ENCODE peak calls at places on chromosomes 11 and 22, in four cellular contexts. P is prostate gland, B is uterus, A is A549. U is an unnamed sample.

GRCh38 chr11:5266609-5267008 is 3.1 kb downstream of the HBE1 start:
- DNase-seq in B (no peak), P (no peak), A (no peak), U (no peak)

GRCh38 chr11:11296434-11296833 is 56.6 kb downstream of the CSNK2A3 start:
- DNase-seq in B (no peak), A (no peak), P (no peak), U (no peak)

GRCh38 chr11:86660011-86660595 is 12.3 kb downstream of the ME3 start:
- DNase-seq in P (no peak), B (no peak), A (no peak), U (no peak)

GRCh38 chr11:18775492-18776292 is 15.9 kb downstream of the PTPN5 start:
- DNase-seq in B (no peak), P (peak; percentile 57), A (peak; percentile 65), U (peak; percentile 38)

GRCh38 chr22:48750826-48751440 is 1076.7 kb downstream of the BRD1 start:
- DNase-seq in B (no peak), A (no peak), P (no peak), U (peak; percentile 24)

GRCh38 chr11:124761301-124762021 is 629 bp downstream of the ESAM start:
- DNase-seq in P (no peak), A (no peak), B (no peak), U (no peak)

GRCh38 chr11:121229495-121229894 is 63.1 kb upstream of the SC5D start:
- DNase-seq in P (no peak), A (no peak), B (no peak), U (no peak)

GRCh38 chr22:50260801-50261614 is 475 bp downstream of the MAPK12 start:
- DNase-seq in P (no peak), B (no peak), A (no peak), U (no peak)

GRCh38 chr11:18485905-18486528 is 30.4 kb downstream of the LDHAL6A start:
- DNase-seq in B (no peak), P (no peak), A (no peak), U (no peak)

GRCh38 chr22:37731804-37732471 is 35.1 kb downstream of the TRIOBP start:
- DNase-seq in P (no peak), A (peak; percentile 31), B (no peak), U (no peak)

GRCh38 chr22:37732699-37733607 is 36.1 kb downstream of the TRIOBP start:
- DNase-seq in B (no peak), A (no peak), P (no peak), U (no peak)

GRCh38 chr22:37735054-37735453 is 38.2 kb downstream of the TRIOBP start:
- DNase-seq in A (peak; percentile 72), P (no peak), B (no peak), U (no peak)

GRCh38 chr22:37734402-37734700 is 37.5 kb downstream of the TRIOBP start:
- DNase-seq in A (no peak), B (no peak), P (no peak), U (no peak)

GRCh38 chr22:37733625-37734401 is 37.0 kb downstream of the TRIOBP start:
- DNase-seq in P (no peak), A (no peak), B (no peak), U (no peak)
- H3K27ac ChIP-seq in P (no peak overlapping the region), A (peak overlapping the region; percentile 74), B (no peak overlapping the region), U (peak overlapping the region; percentile 1)

GRCh38 chr22:25410849-25411248 is 153.6 kb upstream of the GRK3 start:
- DNase-seq in P (no peak), A (no peak), B (no peak), U (no peak)
- H3K27ac ChIP-seq in P (no peak overlapping the region), A (no peak overlapping the region), B (no peak overlapping the region), U (no peak overlapping the region)

DNA sequence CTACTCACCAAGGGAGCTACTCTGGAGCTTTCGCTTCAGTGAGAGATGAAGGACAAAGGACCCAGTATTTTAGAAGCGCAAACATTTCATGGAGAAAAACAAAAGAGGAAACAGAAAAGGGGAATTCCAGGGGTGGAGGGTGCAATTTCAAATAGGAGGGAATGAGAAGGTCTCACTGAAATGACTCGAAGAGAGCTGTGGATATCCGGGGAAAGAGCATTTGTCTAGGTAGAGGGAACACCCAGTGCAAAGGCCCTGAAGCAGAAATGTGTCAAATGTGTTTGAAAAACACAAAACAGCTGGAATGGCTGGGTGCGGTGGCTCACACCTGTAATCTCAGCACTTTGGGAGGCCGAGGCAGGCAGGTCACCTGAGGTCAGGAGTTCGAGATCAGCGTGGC is 2.4 kb downstream of the RPS19BP1 start:
- DNase-seq in B (no peak), A (no peak), P (no peak), U (no peak)
- H3K27ac ChIP-seq in B (no peak overlapping the region), A (no peak overlapping the region), P (no peak overlapping the region), U (no peak overlapping the region)

DNA sequence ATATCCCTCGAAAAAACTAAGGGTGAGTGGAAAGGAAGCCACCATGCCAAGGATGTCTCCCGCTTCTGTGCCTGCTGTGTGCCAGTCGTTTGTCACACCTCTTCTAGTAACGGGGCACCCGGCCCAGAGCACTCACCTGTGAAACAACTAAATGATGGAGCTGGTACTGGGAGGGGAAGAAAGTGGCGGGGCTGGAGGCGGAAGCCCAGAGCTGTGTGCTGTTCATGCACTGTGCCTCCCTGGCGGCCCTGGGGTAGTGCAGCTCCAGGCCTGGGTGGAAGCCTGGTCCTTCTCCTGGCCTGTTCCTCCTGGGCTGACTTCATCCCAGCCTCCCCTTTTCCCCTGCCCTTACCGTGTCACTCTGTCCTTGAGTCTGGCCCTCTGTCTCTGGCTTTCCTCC is 130.2 kb downstream of the CEP164 start:
- DNase-seq in P (no peak), B (no peak), A (no peak), U (no peak)
- H3K27ac ChIP-seq in P (no peak overlapping the region), B (no peak overlapping the region), A (no peak overlapping the region), U (no peak overlapping the region)

U was measured in lung.